ENCODE peak calls at places on chromosomes 11 and 22, in ten cellular contexts. P is GM10248; Y is stimulated activated CD4-positive, alpha-beta T cell treated with anti-CD3 and anti-CD28 coated beads, Interleukin-12 subunit alpha, Interleukin-12 subunit beta, amount 100 ng/mL, for 4 hours; F is EH; D is transverse colon; I is effector memory CD8-positive, alpha-beta T cell; Z is activated T-helper 1 cell treated with anti-CD3 and anti-CD28 coated beads, Interleukin-12 subunit alpha, Interleukin-12 subunit beta, Interleukin-2, Interleukin-4 antibody, amounts not matched to agents 30 ng/mL and 10 ng/mL and 1 ng/mL, durations not matched to agents 14 hours and 24 hours and 36 hours; E is activated CD4-positive, alpha-beta T cell treated with anti-CD3 and anti-CD28 coated beads, Interleukin-2, amount 50 U/mL, for 1 hour; J is GM19239; B is iPS-NIHi11. Q is an unnamed sample.

GRCh38 chr11:69218271-69218682 is 62.5 kb downstream of the SMIM38 start:
- DNase-seq in P (no peak), Y (no peak), F (no peak), D (no peak), I (no peak), Z (no peak), E (no peak), J (no peak), B (no peak), Q (no peak)

GRCh38 chr11:126719740-126720139 is 280.8 kb downstream of the KIRREL3 start:
- DNase-seq in P (no peak), Y (no peak), F (no peak), D (no peak), I (no peak), Z (no peak), E (no peak), J (no peak), B (no peak), Q (no peak)

GRCh38 chr11:61151545-61152252 is 9.5 kb downstream of the VPS37C start:
- DNase-seq in P (no peak), Y (no peak), F (no peak), D (no peak), I (no peak), Z (no peak), E (no peak), J (no peak), B (no peak), Q (no peak)

GRCh38 chr11:18754308-18754707 is 28.3 kb upstream of the IGSF22 start:
- DNase-seq in P (no peak), Y (no peak), F (no peak), D (no peak), I (no peak), Z (no peak), E (no peak), J (no peak), B (no peak), Q (no peak)

GRCh38 chr11:93487032-93487483 is 56.1 kb downstream of the SMCO4 start:
- DNase-seq in P (no peak), Y (no peak), F (no peak), D (no peak), I (no peak), Z (no peak), E (no peak), J (no peak), B (peak; percentile 19), Q (no peak)

GRCh38 chr22:47631571-47632102 is 869.2 kb downstream of the TBC1D22A start:
- DNase-seq in P (no peak), Y (no peak), F (no peak), D (no peak), I (no peak), Z (no peak), E (no peak), J (no peak), B (peak; percentile 51), Q (no peak)

GRCh38 chr11:68137833-68138232 is 16.6 kb upstream of the CHKA start:
- DNase-seq in P (no peak), Y (no peak), F (no peak), D (no peak), I (no peak), Z (no peak), E (no peak), J (no peak), B (no peak), Q (no peak)

GRCh38 chr22:39415506-39415905 is 15.9 kb downstream of the TAB1 start:
- DNase-seq in P (no peak), Y (no peak), F (no peak), D (no peak), I (no peak), Z (no peak), E (no peak), J (no peak), B (no peak), Q (no peak)

GRCh38 chr11:124892750-124893454 is 4.8 kb downstream of the ROBO4 start:
- DNase-seq in P (no peak), Y (no peak), F (no peak), D (no peak), I (no peak), Z (no peak), E (no peak), J (no peak), B (no peak), Q (no peak)

GRCh38 chr11:79708319-79708928 is 267.6 kb upstream of the TENM4 start:
- DNase-seq in P (peak; percentile 21), Y (no peak), F (peak; percentile 44), D (peak; percentile 13), I (no peak), Z (no peak), E (no peak), J (peak; percentile 8), B (peak; percentile 60), Q (no peak)

GRCh38 chr11:3722100-3722499 is 50.9 kb upstream of the CHRNA10 start:
- DNase-seq in P (no peak), Y (no peak), F (no peak), D (peak; percentile 13), I (no peak), Z (no peak), E (no peak), J (no peak), B (no peak), Q (no peak)

GRCh38 chr11:14413307-14414072 is 54.5 kb upstream of the RRAS2 start:
- DNase-seq in P (no peak), Y (no peak), F (peak; percentile 78), D (no peak), I (no peak), Z (no peak), E (no peak), J (no peak), B (peak; percentile 58), Q (peak; percentile 27)

GRCh38 chr11:2704356-2704755 is 4.6 kb upstream of the KCNQ1OT1 start:
- DNase-seq in P (no peak), Y (no peak), F (no peak), D (no peak), I (no peak), Z (no peak), E (no peak), J (no peak), B (no peak), Q (no peak)

GRCh38 chr22:36419177-36419911 is 31.6 kb upstream of the MYH9 start:
- DNase-seq in P (no peak), Y (no peak), F (peak; percentile 73), D (peak; percentile 67), I (no peak), Z (no peak), E (no peak), J (no peak), B (peak; percentile 23), Q (no peak)

GRCh38 chr22:47406180-47406723 is 643.8 kb downstream of the TBC1D22A start:
- DNase-seq in P (no peak), Y (no peak), F (no peak), D (no peak), I (no peak), Z (no peak), E (no peak), J (no peak), B (no peak), Q (no peak)

GRCh38 chr11:65821107-65821506 is 12.7 kb upstream of the SNX32 start:
- DNase-seq in P (no peak), Y (no peak), F (no peak), D (peak; percentile 72), I (no peak), Z (no peak), E (no peak), J (no peak), B (peak; percentile 3), Q (no peak)

GRCh38 chr11:95415837-95416288 is 184.9 kb upstream of the SESN3 start:
- DNase-seq in P (no peak), Y (no peak), F (no peak), D (no peak), I (no peak), Z (no peak), E (no peak), J (no peak), B (no peak), Q (no peak)

GRCh38 chr11:112129656-112130055 is 34.2 kb downstream of the IL18 start:
- DNase-seq in P (no peak), Y (no peak), F (no peak), D (no peak), I (no peak), Z (no peak), E (no peak), J (no peak), B (no peak), Q (no peak)

GRCh38 chr11:82996966-82997606 is 74.6 kb downstream of the RAB30 start:
- DNase-seq in P (peak; percentile 70), Y (no peak), F (no peak), D (peak; percentile 80), I (no peak), Z (no peak), E (no peak), J (peak; percentile 50), B (no peak), Q (peak; percentile 68)

GRCh38 chr22:24505337-24505736 is 10.2 kb downstream of the UPB1 start:
- DNase-seq in P (no peak), Y (no peak), F (no peak), D (no peak), I (no peak), Z (no peak), E (no peak), J (no peak), B (no peak), Q (no peak)

GRCh38 chr11:94638902-94639373 is 71.8 kb downstream of the PIWIL4 start:
- DNase-seq in P (peak; percentile 17), Y (no peak), F (peak; percentile 71), D (no peak), I (no peak), Z (no peak), E (no peak), J (no peak), B (no peak), Q (no peak)

GRCh38 chr22:25045176-25045575 is 92.7 kb downstream of the KIAA1671 start:
- DNase-seq in P (no peak), Y (no peak), F (no peak), D (no peak), I (no peak), Z (no peak), E (no peak), J (no peak), B (no peak), Q (no peak)

Q was measured in stimulated activated naive CD8-positive, alpha-beta T cell treated with anti-CD3 and anti-CD28 coated beads, Interleukin-15, amount 100 ng/mL, for 72 hours.